ENCODE peak calls at places on chromosomes 3 and 15, in eight cellular contexts. M is lung, L is right lobe of liver, S is uterus, J is GM12864, Q is neural crest cell, T is GM23338, D is lower leg skin. X is an unnamed sample.
A peak's percentile ranks its signal among the peaks of the same experiment; 100 is the strongest.

GRCh38 chr15:31510003-31510402 is 183.4 kb downstream of the KLF13 start:
- DNase-seq in M (peak; percentile 18), L (no peak), S (no peak), J (no peak), Q (no peak), T (no peak), D (no peak), X (no peak)

GRCh38 chr15:79179108-79179561 is 88.6 kb upstream of the RASGRF1 start:
- DNase-seq in M (no peak), L (no peak), S (no peak), J (no peak), Q (no peak), T (peak; percentile 29), D (no peak), X (peak; percentile 45)

GRCh38 chr3:14203521-14204079 is 25.0 kb downstream of the LSM3 start:
- DNase-seq in M (peak; percentile 70), L (peak; percentile 67), S (peak; percentile 70), J (peak; percentile 43), Q (peak; percentile 58), T (peak; percentile 80), D (peak; percentile 75), X (peak; percentile 64)

GRCh38 chr15:74426404-74427281 is 7.1 kb downstream of the SEMA7A start:
- DNase-seq in M (no peak), L (no peak), S (no peak), J (no peak), Q (no peak), T (no peak), D (no peak), X (no peak)

GRCh38 chr3:48694610-48695051 is 8.9 kb upstream of the NCKIPSD start:
- DNase-seq in M (peak; percentile 73), L (peak; percentile 79), S (peak; percentile 87), J (no peak), Q (no peak), T (no peak), D (peak; percentile 79), X (peak; percentile 48)

GRCh38 chr3:30750967-30751366 is 143.5 kb downstream of the GADL1 start:
- DNase-seq in M (no peak), L (no peak), S (no peak), J (no peak), Q (no peak), T (peak; percentile 67), D (no peak), X (no peak)

GRCh38 chr3:187519428-187519890 is 150.7 kb downstream of the SST start:
- DNase-seq in M (no peak), L (no peak), S (no peak), J (no peak), Q (no peak), T (peak; percentile 78), D (no peak), X (no peak)

GRCh38 chr3:85576091-85576690 is 617.4 kb downstream of the CADM2 start:
- DNase-seq in M (peak; percentile 40), L (no peak), S (peak; percentile 17), J (peak; percentile 18), Q (peak; percentile 58), T (peak; percentile 84), D (peak; percentile 42), X (peak; percentile 59)

GRCh38 chr15:38554354-38554753 is 10.3 kb downstream of the RASGRP1 start:
- DNase-seq in M (no peak), L (no peak), S (no peak), J (no peak), Q (no peak), T (no peak), D (no peak), X (no peak)

GRCh38 chr15:68383161-68384074 is 48.5 kb downstream of the ITGA11 start:
- DNase-seq in M (no peak), L (no peak), S (peak; percentile 11), J (peak; percentile 49), Q (peak; percentile 30), T (peak; percentile 77), D (peak; percentile 26), X (peak; percentile 61)

GRCh38 chr15:76289582-76289981 is 21.7 kb downstream of the ETFA start:
- DNase-seq in M (no peak), L (no peak), S (no peak), J (no peak), Q (no peak), T (no peak), D (no peak), X (no peak)

GRCh38 chr3:148697311-148698189 is at the start of gene AGTR1:
- DNase-seq in M (peak; percentile 30), L (peak; percentile 90), S (peak; percentile 54), J (no peak), Q (peak; percentile 57), T (peak; percentile 84), D (peak; percentile 81), X (peak; percentile 56)

GRCh38 chr3:21163961-21164360 is 587.0 kb downstream of the ZNF385D start:
- DNase-seq in M (no peak), L (no peak), S (no peak), J (no peak), Q (no peak), T (no peak), D (no peak), X (no peak)

GRCh38 chr3:186949281-186949982 is 19.1 kb downstream of the ST6GAL1 start:
- DNase-seq in M (no peak), L (no peak), S (no peak), J (no peak), Q (no peak), T (no peak), D (no peak), X (no peak)

GRCh38 chr15:67824900-67825879 is at the start of gene SKOR1:
- DNase-seq in M (no peak), L (peak; percentile 43), S (no peak), J (no peak), Q (no peak), T (peak; percentile 90), D (no peak), X (no peak)

GRCh38 chr15:68768321-68768720 is 52.4 kb downstream of the ANP32A start:
- DNase-seq in M (no peak), L (no peak), S (no peak), J (no peak), Q (no peak), T (no peak), D (no peak), X (no peak)

GRCh38 chr15:88900309-88900981 is 5.1 kb upstream of the HAPLN3 start:
- DNase-seq in M (no peak), L (no peak), S (no peak), J (no peak), Q (no peak), T (no peak), D (no peak), X (peak; percentile 48)

GRCh38 chr15:54681578-54681977 is 515.2 kb downstream of the RSL24D1 start:
- DNase-seq in M (no peak), L (no peak), S (no peak), J (peak; percentile 3), Q (no peak), T (no peak), D (no peak), X (no peak)

GRCh38 chr15:68218847-68219798 is 10.4 kb downstream of the CLN6 start:
- DNase-seq in M (no peak), L (no peak), S (no peak), J (no peak), Q (no peak), T (no peak), D (no peak), X (no peak)

GRCh38 chr3:53169045-53169831 is 8.2 kb downstream of the PRKCD start:
- DNase-seq in M (no peak), L (no peak), S (no peak), J (no peak), Q (no peak), T (peak; percentile 55), D (no peak), X (no peak)
- TF ChIP-seq CTCF in M (no peak), L (no peak), S (no peak), J (peak; percentile 21), Q (no peak), T (no peak), D (no peak), X (no peak)

DNA sequence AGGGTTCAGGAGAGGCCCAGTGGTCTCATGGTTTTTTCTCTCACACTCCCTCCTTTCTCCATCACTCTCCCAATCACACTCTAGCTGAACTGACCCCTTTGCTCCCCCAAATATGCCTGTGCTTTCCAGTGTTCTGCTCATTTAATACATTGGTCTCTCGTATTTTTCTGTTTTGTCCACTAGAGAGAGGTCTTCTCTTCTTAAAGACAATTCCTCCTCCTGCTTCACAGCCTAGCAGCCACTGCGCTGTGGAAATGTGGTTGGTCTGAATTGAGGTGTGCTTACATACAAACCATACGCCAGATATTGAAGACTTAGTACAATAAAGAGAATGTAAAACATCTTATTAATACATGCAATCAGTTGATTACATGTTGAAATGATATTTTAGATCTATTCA is 60.6 kb upstream of the XCR1 start:
- DNase-seq in M (no peak), L (no peak), S (no peak), J (no peak), Q (no peak), T (peak; percentile 11), D (no peak), X (no peak)
- TF ChIP-seq CTCF in M (peak; percentile 13), L (peak; percentile 16), S (no peak), J (peak; percentile 38), Q (no peak), T (peak; percentile 43), D (no peak), X (no peak)

GRCh38 chr15:35186346-35186745 is 101.3 kb upstream of the NANOGP8 start:
- DNase-seq in M (no peak), L (no peak), S (no peak), J (no peak), Q (no peak), T (peak; percentile 44), D (no peak), X (no peak)

GRCh38 chr15:35179739-35180138 is 94.6 kb upstream of the NANOGP8 start:
- DNase-seq in M (no peak), L (no peak), S (no peak), J (no peak), Q (no peak), T (no peak), D (no peak), X (no peak)

GRCh38 chr15:35181538-35181937 is 96.4 kb upstream of the NANOGP8 start:
- DNase-seq in M (no peak), L (no peak), S (no peak), J (no peak), Q (no peak), T (no peak), D (no peak), X (no peak)

GRCh38 chr15:35184646-35185045 is 99.6 kb upstream of the NANOGP8 start:
- DNase-seq in M (no peak), L (no peak), S (no peak), J (no peak), Q (no peak), T (no peak), D (no peak), X (no peak)

GRCh38 chr15:35182841-35183479 is 97.9 kb upstream of the NANOGP8 start:
- DNase-seq in M (no peak), L (no peak), S (no peak), J (no peak), Q (no peak), T (peak; percentile 90), D (no peak), X (no peak)
- TF ChIP-seq CTCF in M (no peak), L (no peak), S (no peak), J (no peak), Q (no peak), T (peak; percentile 24), D (no peak), X (no peak)

DNA sequence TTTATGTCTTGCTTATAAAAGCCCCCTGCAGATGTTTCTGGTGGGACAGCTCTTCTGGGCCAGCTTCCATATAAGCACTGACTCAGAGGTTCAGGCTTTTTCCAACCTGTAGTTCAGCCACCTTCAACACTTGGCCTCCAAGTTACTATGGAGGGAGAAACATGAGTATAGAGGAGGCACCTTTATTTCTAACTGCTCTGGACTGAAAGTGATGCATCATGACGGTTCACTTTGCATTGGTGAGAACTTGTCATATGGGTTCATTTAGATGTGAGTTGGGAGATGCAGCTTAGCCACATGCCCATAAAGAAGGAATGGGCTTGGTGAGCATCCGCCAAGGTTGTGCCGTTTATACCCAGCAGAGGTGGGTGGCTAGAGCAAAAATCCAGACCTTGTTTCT is 58.8 kb upstream of the CFAP161 start:
- DNase-seq in M (no peak), L (no peak), S (no peak), J (no peak), Q (no peak), T (no peak), D (no peak), X (no peak)
- TF ChIP-seq CTCF in M (no peak), L (no peak), S (no peak), J (no peak), Q (no peak), T (no peak), D (no peak), X (no peak)

X was measured in Calu3.